ENCODE peak calls at places on chromosomes 16 and 17, in nine cellular contexts. A is left cardiac atrium; N is caudate nucleus; Z is stimulated activated CD4-positive, alpha-beta T cell treated with anti-CD3 and anti-CD28 coated beads, Interleukin-15, amount 100 ng/mL, for 24 hours; E is posterior cingulate gyrus; K is effector CD4-positive, alpha-beta T cell; J is ELF-1; G is adrenal gland; F is heart left ventricle. M is an unnamed sample.

GRCh38 chr16:4701791-4702465 is 8.6 kb downstream of the NUDT16L1 start:
- DNase-seq in A (no peak), N (no peak), Z (no peak), E (no peak), K (no peak), J (no peak), G (no peak), F (no peak), M (no peak)

GRCh38 chr16:11353158-11353557 is 7.9 kb downstream of the RMI2 start:
- DNase-seq in A (no peak), N (no peak), Z (no peak), E (no peak), K (no peak), J (no peak), G (no peak), F (no peak), M (no peak)

GRCh38 chr16:64751906-64752305 is 370.0 kb downstream of the CDH11 start:
- DNase-seq in A (no peak), N (no peak), Z (no peak), E (no peak), K (no peak), J (no peak), G (no peak), F (no peak), M (no peak)

GRCh38 chr16:15605869-15606520 is 37.0 kb downstream of the MARF1 start:
- DNase-seq in A (no peak), N (no peak), Z (no peak), E (no peak), K (no peak), J (no peak), G (no peak), F (no peak), M (no peak)

GRCh38 chr16:67910162-67910561 is 17.1 kb downstream of the PSKH1 start:
- DNase-seq in A (no peak), N (peak), Z (no peak), E (peak), K (no peak), J (no peak), G (no peak), F (no peak), M (no peak)

GRCh38 chr17:10198509-10199249 is at the start of gene GAS7:
- DNase-seq in A (peak), N (peak), Z (peak), E (peak), K (peak), J (peak), G (peak), F (peak), M (no peak)

GRCh38 chr16:68235882-68236803 is at the start of gene ESRP2:
- DNase-seq in A (peak), N (no peak), Z (peak), E (no peak), K (peak), J (peak), G (peak), F (peak), M (no peak)

GRCh38 chr17:44556854-44557606 is at the start of gene FZD2:
- DNase-seq in A (peak), N (peak), Z (peak), E (peak), K (no peak), J (peak), G (peak), F (peak), M (peak)

GRCh38 chr17:22202702-22203101 is 510.4 kb downstream of the KCNJ18 start:
- DNase-seq in A (no peak), N (no peak), Z (no peak), E (no peak), K (no peak), J (no peak), G (no peak), F (no peak), M (no peak)

GRCh38 chr17:39231587-39232551 is 6.1 kb upstream of the STAC2 start:
- DNase-seq in A (peak), N (peak), Z (peak), E (peak), K (peak), J (peak), G (peak), F (no peak), M (no peak)

GRCh38 chr17:8056232-8056975 is 17.5 kb downstream of the ALOX15B start:
- DNase-seq in A (no peak), N (no peak), Z (peak), E (no peak), K (no peak), J (peak), G (peak), F (no peak), M (no peak)

GRCh38 chr17:62862251-62862650 is 54.1 kb upstream of the MARCHF10 start:
- DNase-seq in A (no peak), N (no peak), Z (no peak), E (no peak), K (no peak), J (no peak), G (no peak), F (no peak), M (no peak)

GRCh38 chr17:82287849-82288601 is 14.5 kb upstream of the CSNK1D start:
- DNase-seq in A (peak), N (no peak), Z (no peak), E (no peak), K (no peak), J (no peak), G (peak), F (peak), M (no peak)

GRCh38 chr17:45391918-45392317 is 40.8 kb downstream of the ARHGAP27 start:
- DNase-seq in A (no peak), N (no peak), Z (no peak), E (no peak), K (no peak), J (no peak), G (no peak), F (no peak), M (no peak)

GRCh38 chr16:77213542-77214108 is 14.4 kb downstream of the SYCE1L start:
- DNase-seq in A (peak), N (no peak), Z (no peak), E (no peak), K (no peak), J (no peak), G (peak), F (peak), M (no peak)

GRCh38 chr16:57277586-57277985 is 6.9 kb downstream of the PLLP start:
- DNase-seq in A (peak), N (no peak), Z (peak), E (no peak), K (peak), J (no peak), G (no peak), F (no peak), M (no peak)

GRCh38 chr17:19677736-19678379 is 29.3 kb downstream of the ALDH3A2 start:
- DNase-seq in A (no peak), N (no peak), Z (no peak), E (no peak), K (no peak), J (no peak), G (no peak), F (no peak), M (no peak)

GRCh38 chr17:73703917-73704316 is 59.7 kb upstream of the SDK2 start:
- DNase-seq in A (no peak), N (no peak), Z (no peak), E (no peak), K (no peak), J (no peak), G (no peak), F (no peak), M (no peak)

GRCh38 chr16:72923757-72924156 is 124.2 kb downstream of the ZFHX3 start:
- DNase-seq in A (no peak), N (no peak), Z (no peak), E (no peak), K (no peak), J (no peak), G (no peak), F (no peak), M (no peak)

M was measured in NCI-H2081 treated with DMSO at 0.1 percent for 48 hours.